ENCODE peak calls at places on chromosomes 3 and 15, in ten cellular contexts. F is neural progenitor cell, V is hepatocyte, H is RWPE1, P is foreskin keratinocyte, X is stomach, O is transverse colon, D is GM23338, W is PC-9, T is AG04450. E is an unnamed sample.

GRCh38 chr3:134918448-134918847 is 123.4 kb downstream of the EPHB1 start:
- DNase-seq in F (no peak), V (no peak), H (no peak), P (no peak), X (no peak), O (no peak), D (no peak), W (no peak), T (no peak), E (no peak)

GRCh38 chr3:129605593-129606521 is 619 bp downstream of the PLXND1 start:
- DNase-seq in F (peak), V (peak), H (peak), P (peak), X (peak), O (no peak), D (no peak), W (no peak), T (no peak), E (no peak)

GRCh38 chr3:37703633-37704032 is 158.0 kb upstream of the CTDSPL start:
- DNase-seq in F (no peak), V (peak), H (peak), P (peak), X (no peak), O (no peak), D (no peak), W (no peak), T (no peak), E (peak)

GRCh38 chr3:111621535-111621934 is 26.4 kb upstream of the ZBED2 start:
- DNase-seq in F (peak), V (no peak), H (no peak), P (no peak), X (no peak), O (no peak), D (peak), W (no peak), T (no peak), E (no peak)

GRCh38 chr3:86410587-86410986 is 580.4 kb downstream of the VGLL3 start:
- DNase-seq in F (peak), V (no peak), H (no peak), P (no peak), X (no peak), O (no peak), D (peak), W (no peak), T (no peak), E (no peak)

GRCh38 chr15:48681274-48681840 is 35.8 kb upstream of the FBN1 start:
- DNase-seq in F (no peak), V (peak), H (no peak), P (peak), X (no peak), O (no peak), D (no peak), W (peak), T (no peak), E (no peak)

GRCh38 chr3:141828487-141829284 is 47.8 kb upstream of the ATP1B3 start:
- DNase-seq in F (peak), V (peak), H (peak), P (peak), X (peak), O (peak), D (no peak), W (peak), T (no peak), E (peak)

GRCh38 chr15:83163032-83163431 is 44.6 kb downstream of the HDGFL3 start:
- DNase-seq in F (no peak), V (no peak), H (no peak), P (no peak), X (no peak), O (no peak), D (no peak), W (no peak), T (no peak), E (no peak)

GRCh38 chr3:129259612-129260477 is 10.4 kb downstream of the COPG1 start:
- DNase-seq in F (no peak), V (no peak), H (no peak), P (no peak), X (peak), O (peak), D (no peak), W (no peak), T (no peak), E (no peak)

GRCh38 chr15:88256261-88257230 is at the start of gene NTRK3:
- DNase-seq in F (peak), V (peak), H (no peak), P (no peak), X (no peak), O (no peak), D (peak), W (no peak), T (no peak), E (no peak)

GRCh38 chr15:80179025-80179759 is 26.4 kb downstream of the FAH start:
- DNase-seq in F (no peak), V (no peak), H (peak), P (peak), X (peak), O (no peak), D (no peak), W (peak), T (peak), E (peak)

GRCh38 chr3:14141602-14142315 is 16.9 kb downstream of the TMEM43 start:
- DNase-seq in F (no peak), V (no peak), H (no peak), P (no peak), X (no peak), O (no peak), D (no peak), W (no peak), T (no peak), E (no peak)

GRCh38 chr15:53721334-53722087 is 38.0 kb downstream of the WDR72 start:
- DNase-seq in F (no peak), V (no peak), H (no peak), P (no peak), X (no peak), O (no peak), D (no peak), W (no peak), T (no peak), E (no peak)

GRCh38 chr3:37247398-37248114 is 73.2 kb upstream of the LRRFIP2 start:
- DNase-seq in F (no peak), V (no peak), H (no peak), P (no peak), X (no peak), O (no peak), D (no peak), W (no peak), T (no peak), E (no peak)

GRCh38 chr15:33226559-33227181 is 32.2 kb upstream of the FMN1 start:
- DNase-seq in F (peak), V (peak), H (peak), P (peak), X (peak), O (peak), D (peak), W (no peak), T (no peak), E (no peak)

GRCh38 chr3:51679777-51680176 is 8.7 kb downstream of the TEX264 start:
- DNase-seq in F (no peak), V (no peak), H (no peak), P (no peak), X (no peak), O (no peak), D (no peak), W (no peak), T (no peak), E (no peak)

GRCh38 chr15:52527898-52528464 is 699 bp downstream of the MYO5A start:
- DNase-seq in F (peak), V (peak), H (peak), P (peak), X (peak), O (peak), D (peak), W (no peak), T (no peak), E (no peak)
- H3K27ac ChIP-seq in F (no peak), V (peak), H (peak), P (peak), X (peak), O (peak), D (no peak), W (no peak), T (no peak), E (peak)

DNA sequence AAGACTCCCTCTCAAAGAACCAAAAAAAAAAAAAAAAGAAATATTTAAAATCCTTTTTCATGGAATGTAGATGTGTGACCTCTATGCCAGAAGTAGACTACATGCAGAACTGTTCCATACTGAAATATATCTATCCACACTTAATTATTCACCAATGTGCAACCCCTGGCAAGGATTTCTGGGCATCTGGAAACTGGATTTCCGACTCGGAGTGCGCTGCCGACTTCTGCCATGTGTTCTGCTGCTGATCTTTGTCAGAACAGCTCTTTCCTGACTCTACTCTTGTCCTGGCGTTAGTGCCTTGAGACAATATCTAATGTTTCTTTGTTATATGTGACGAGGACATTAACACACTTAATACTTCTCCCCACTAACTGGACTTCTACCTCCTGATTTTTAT is 11.7 kb downstream of the LIPH start:
- DNase-seq in F (no peak), V (no peak), H (no peak), P (no peak), X (no peak), O (no peak), D (no peak), W (no peak), T (no peak), E (no peak)
- H3K27ac ChIP-seq in F (no peak), V (no peak), H (no peak), P (no peak), X (no peak), O (no peak), D (no peak), W (no peak), T (no peak), E (no peak)

DNA sequence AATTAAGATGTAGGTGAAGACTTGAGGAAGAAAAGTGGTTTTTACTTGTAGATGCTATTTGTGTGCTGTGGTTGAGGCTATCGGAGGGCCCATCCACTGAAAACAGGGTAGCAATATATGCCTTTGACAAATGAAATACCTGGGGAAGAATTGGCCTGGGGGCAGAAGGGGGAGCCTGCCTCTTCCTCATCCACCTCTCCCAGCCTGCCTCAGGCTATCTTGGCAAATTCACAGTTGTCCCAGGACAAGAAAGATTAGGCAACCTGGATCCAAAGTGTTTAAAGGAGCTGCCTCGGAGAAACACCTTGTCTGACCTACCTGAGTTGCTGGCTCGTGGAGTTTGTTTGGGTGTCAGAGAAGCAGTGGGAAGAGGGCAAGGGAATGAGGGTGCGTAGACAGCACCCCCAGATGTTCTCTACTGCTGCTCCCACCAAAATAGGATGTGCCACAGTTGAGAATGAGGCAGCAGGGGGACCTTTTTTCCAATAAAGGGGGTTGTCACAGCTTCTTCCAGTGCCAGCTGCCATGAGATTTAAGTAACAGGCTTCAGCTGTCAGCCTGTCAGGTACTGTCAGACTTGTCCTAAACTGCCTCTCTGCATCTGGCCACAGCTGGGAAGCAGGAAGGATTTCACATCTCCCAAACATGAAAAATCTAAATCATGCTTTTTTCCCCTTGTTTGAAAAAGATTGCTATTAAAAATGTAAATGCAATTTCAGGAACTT is 9.2 kb downstream of the PLEKHO2 start:
- DNase-seq in F (peak), V (no peak), H (no peak), P (no peak), X (no peak), O (no peak), D (no peak), W (no peak), T (no peak), E (no peak)
- H3K27ac ChIP-seq in F (no peak), V (peak), H (peak), P (no peak), X (peak), O (peak), D (peak), W (no peak), T (peak), E (no peak)

GRCh38 chr15:45105586-45105985 is 8.4 kb downstream of the DUOX2 start:
- DNase-seq in F (no peak), V (no peak), H (no peak), P (no peak), X (peak), O (no peak), D (no peak), W (no peak), T (no peak), E (no peak)
- H3K27ac ChIP-seq in F (no peak), V (no peak), H (no peak), P (no peak), X (no peak), O (no peak), D (no peak), W (no peak), T (no peak), E (no peak)

DNA sequence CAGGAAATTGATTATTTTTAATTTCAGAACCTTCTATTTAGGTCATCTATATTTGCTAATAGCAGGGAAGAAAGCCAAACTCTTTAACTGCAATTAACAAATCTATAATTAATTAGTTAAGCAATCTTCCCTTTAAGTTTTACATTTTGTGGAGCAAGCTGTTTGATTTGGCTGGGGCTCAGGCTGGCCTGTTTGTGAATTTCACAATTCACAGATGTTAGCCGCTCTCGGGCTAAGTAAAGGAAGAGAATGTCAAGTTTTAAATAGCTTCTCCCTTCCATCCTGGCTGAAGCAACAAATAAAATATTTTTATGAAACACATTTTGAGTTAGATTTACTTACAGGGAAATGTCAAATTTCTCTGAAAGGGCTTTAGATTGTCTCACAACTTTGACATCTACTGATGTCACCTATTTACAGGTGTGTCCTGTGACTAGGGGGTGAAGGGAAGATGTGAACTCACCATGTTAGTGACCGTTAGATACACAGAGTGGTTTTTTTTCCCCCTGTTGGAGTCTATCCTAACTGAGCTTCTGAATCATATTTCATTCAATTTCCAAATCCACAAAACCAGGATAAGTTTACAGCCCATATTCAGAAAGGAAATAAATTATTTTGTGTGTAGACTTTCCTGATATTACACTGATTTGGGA is 1.3 kb upstream of the TP63 start:
- DNase-seq in F (no peak), V (no peak), H (no peak), P (no peak), X (peak), O (no peak), D (no peak), W (no peak), T (no peak), E (no peak)
- H3K27ac ChIP-seq in F (no peak), V (no peak), H (no peak), P (no peak), X (no peak), O (no peak), D (no peak), W (no peak), T (no peak), E (no peak)

DNA sequence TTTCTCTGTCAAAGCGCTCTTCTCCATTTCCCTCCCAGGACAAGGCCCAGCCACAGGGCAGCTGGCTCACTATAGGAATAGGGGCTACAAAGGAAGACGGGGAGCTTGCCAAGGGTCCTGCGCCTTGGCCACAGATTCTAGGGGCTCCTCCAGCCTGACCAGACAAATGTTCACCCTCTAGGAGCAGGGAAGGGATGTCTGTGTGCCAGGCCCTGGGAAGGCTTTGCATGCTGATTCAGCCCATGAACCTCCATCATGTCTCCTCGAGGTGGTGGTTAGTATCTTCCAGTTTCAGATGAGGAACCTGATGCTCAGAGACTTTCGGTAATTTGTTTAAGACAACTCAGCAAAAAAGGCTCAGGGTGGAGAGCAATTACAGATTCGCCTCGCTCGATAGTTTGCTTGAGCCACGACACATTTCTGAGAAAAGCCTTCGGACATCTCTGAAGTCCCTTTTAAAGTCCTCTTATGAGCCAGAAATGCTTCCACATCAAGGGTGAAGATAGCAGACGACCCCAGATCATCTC is 110.0 kb downstream of the XXYLT1 start:
- DNase-seq in F (no peak), V (no peak), H (no peak), P (no peak), X (no peak), O (no peak), D (no peak), W (no peak), T (no peak), E (no peak)
- H3K27ac ChIP-seq in F (no peak), V (peak), H (no peak), P (no peak), X (no peak), O (peak), D (no peak), W (no peak), T (peak), E (no peak)

DNA sequence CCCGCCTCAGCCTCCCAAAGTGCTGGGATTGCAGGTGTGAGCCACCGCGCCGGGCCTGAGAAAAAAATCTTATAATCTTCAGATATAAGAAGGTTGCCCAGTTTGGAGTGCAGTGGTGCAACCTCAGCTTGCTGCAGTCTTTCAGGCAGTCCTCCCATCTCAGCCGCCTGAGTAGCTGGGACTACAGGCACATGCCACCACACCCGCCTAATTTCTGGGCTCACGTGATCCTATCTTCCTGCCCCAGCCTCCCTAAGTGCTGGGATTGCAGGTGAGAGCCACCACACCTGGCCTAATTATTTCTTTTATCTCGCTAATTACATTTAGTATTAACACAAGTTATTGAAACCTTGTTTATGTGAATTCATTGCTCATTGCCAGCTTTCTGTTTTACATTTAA is 13.5 kb downstream of the PAK2 start:
- DNase-seq in F (no peak), V (no peak), H (no peak), P (no peak), X (no peak), O (no peak), D (no peak), W (no peak), T (no peak), E (no peak)
- H3K27ac ChIP-seq in F (no peak), V (no peak), H (peak), P (no peak), X (no peak), O (no peak), D (peak), W (peak), T (no peak), E (no peak)

GRCh38 chr15:70248116-70249025 is 150.7 kb upstream of the TLE3 start:
- DNase-seq in F (peak), V (peak), H (no peak), P (no peak), X (no peak), O (no peak), D (peak), W (no peak), T (no peak), E (no peak)
- H3K27ac ChIP-seq in F (no peak), V (no peak), H (no peak), P (no peak), X (no peak), O (no peak), D (no peak), W (no peak), T (no peak), E (no peak)

GRCh38 chr3:109927726-109928125 is 590.4 kb upstream of the DPPA4 start:
- DNase-seq in F (no peak), V (no peak), H (no peak), P (peak), X (no peak), O (no peak), D (no peak), W (no peak), T (no peak), E (no peak)
- H3K27ac ChIP-seq in F (no peak), V (no peak), H (no peak), P (peak), X (no peak), O (no peak), D (no peak), W (peak), T (peak), E (peak)

E was measured in epithelial cell of prostate.